ENCODE peak calls at places on chromosomes 5 and 9, in nine cellular contexts. One of them, this sample, is unnamed.

GRCh38 chr5:172608773-172609172 is 32.3 kb upstream of the NEURL1B start:
- DNase-seq in endodermal cell: no peak
- DNase-seq in NCI-H446: no peak
- DNase-seq in CD4-positive, CD25-positive, alpha-beta regulatory T cell: no peak
- DNase-seq in HFF-Myc: no peak
- DNase-seq in ELF-1: no peak
- DNase-seq in stimulated activated CD8-positive, alpha-beta memory T cell treated with anti-CD3 and anti-CD28 coated beads, Interleukin-7, amount 100 ng/mL, for 24 hours: no peak
- DNase-seq in HTR-8/SVneo: no peak
- DNase-seq in RCC 7860: no peak
- DNase-seq in this sample: no peak

GRCh38 chr9:128838338-128838737 is 8.7 kb upstream of the SPOUT1 start:
- DNase-seq in endodermal cell: no peak
- DNase-seq in NCI-H446: no peak
- DNase-seq in CD4-positive, CD25-positive, alpha-beta regulatory T cell: no peak
- DNase-seq in HFF-Myc: no peak
- DNase-seq in ELF-1: peak; percentile 76
- DNase-seq in stimulated activated CD8-positive, alpha-beta memory T cell treated with anti-CD3 and anti-CD28 coated beads, Interleukin-7, amount 100 ng/mL, for 24 hours: no peak
- DNase-seq in HTR-8/SVneo: no peak
- DNase-seq in RCC 7860: no peak
- DNase-seq in this sample: peak; percentile 12

GRCh38 chr5:127290946-127291763 is 559 bp downstream of the MEGF10 start:
- DNase-seq in endodermal cell: peak; percentile 72
- DNase-seq in NCI-H446: no peak
- DNase-seq in CD4-positive, CD25-positive, alpha-beta regulatory T cell: no peak
- DNase-seq in HFF-Myc: no peak
- DNase-seq in ELF-1: no peak
- DNase-seq in stimulated activated CD8-positive, alpha-beta memory T cell treated with anti-CD3 and anti-CD28 coated beads, Interleukin-7, amount 100 ng/mL, for 24 hours: no peak
- DNase-seq in HTR-8/SVneo: peak; percentile 6
- DNase-seq in RCC 7860: no peak
- DNase-seq in this sample: no peak

GRCh38 chr9:77679696-77680359 is 31.7 kb upstream of the GNA14 start:
- DNase-seq in endodermal cell: no peak
- DNase-seq in NCI-H446: no peak
- DNase-seq in CD4-positive, CD25-positive, alpha-beta regulatory T cell: no peak
- DNase-seq in HFF-Myc: no peak
- DNase-seq in ELF-1: no peak
- DNase-seq in stimulated activated CD8-positive, alpha-beta memory T cell treated with anti-CD3 and anti-CD28 coated beads, Interleukin-7, amount 100 ng/mL, for 24 hours: no peak
- DNase-seq in HTR-8/SVneo: no peak
- DNase-seq in RCC 7860: no peak
- DNase-seq in this sample: no peak

GRCh38 chr5:17257705-17258273 is 40.4 kb downstream of the BASP1 start:
- DNase-seq in endodermal cell: no peak
- DNase-seq in NCI-H446: no peak
- DNase-seq in CD4-positive, CD25-positive, alpha-beta regulatory T cell: no peak
- DNase-seq in HFF-Myc: no peak
- DNase-seq in ELF-1: no peak
- DNase-seq in stimulated activated CD8-positive, alpha-beta memory T cell treated with anti-CD3 and anti-CD28 coated beads, Interleukin-7, amount 100 ng/mL, for 24 hours: no peak
- DNase-seq in HTR-8/SVneo: no peak
- DNase-seq in RCC 7860: no peak
- DNase-seq in this sample: no peak

GRCh38 chr9:13023498-13023897 is 248.7 kb downstream of the LURAP1L start:
- DNase-seq in endodermal cell: no peak
- DNase-seq in NCI-H446: no peak
- DNase-seq in CD4-positive, CD25-positive, alpha-beta regulatory T cell: no peak
- DNase-seq in HFF-Myc: no peak
- DNase-seq in ELF-1: no peak
- DNase-seq in stimulated activated CD8-positive, alpha-beta memory T cell treated with anti-CD3 and anti-CD28 coated beads, Interleukin-7, amount 100 ng/mL, for 24 hours: no peak
- DNase-seq in HTR-8/SVneo: no peak
- DNase-seq in RCC 7860: no peak
- DNase-seq in this sample: no peak

GRCh38 chr5:110354341-110354740 is 372.1 kb downstream of the TMEM232 start:
- DNase-seq in endodermal cell: no peak
- DNase-seq in NCI-H446: peak; percentile 65
- DNase-seq in CD4-positive, CD25-positive, alpha-beta regulatory T cell: no peak
- DNase-seq in HFF-Myc: no peak
- DNase-seq in ELF-1: no peak
- DNase-seq in stimulated activated CD8-positive, alpha-beta memory T cell treated with anti-CD3 and anti-CD28 coated beads, Interleukin-7, amount 100 ng/mL, for 24 hours: no peak
- DNase-seq in HTR-8/SVneo: no peak
- DNase-seq in RCC 7860: no peak
- DNase-seq in this sample: no peak

GRCh38 chr9:15191358-15191757 is 115.7 kb downstream of the TTC39B start:
- DNase-seq in endodermal cell: no peak
- DNase-seq in NCI-H446: no peak
- DNase-seq in CD4-positive, CD25-positive, alpha-beta regulatory T cell: peak; percentile 30
- DNase-seq in HFF-Myc: no peak
- DNase-seq in ELF-1: no peak
- DNase-seq in stimulated activated CD8-positive, alpha-beta memory T cell treated with anti-CD3 and anti-CD28 coated beads, Interleukin-7, amount 100 ng/mL, for 24 hours: no peak
- DNase-seq in HTR-8/SVneo: no peak
- DNase-seq in RCC 7860: no peak
- DNase-seq in this sample: no peak

GRCh38 chr5:66814146-66814991 is 218.2 kb downstream of the MAST4 start:
- DNase-seq in endodermal cell: peak; percentile 76
- DNase-seq in NCI-H446: peak; percentile 7
- DNase-seq in CD4-positive, CD25-positive, alpha-beta regulatory T cell: peak; percentile 85
- DNase-seq in HFF-Myc: no peak
- DNase-seq in ELF-1: peak; percentile 63
- DNase-seq in stimulated activated CD8-positive, alpha-beta memory T cell treated with anti-CD3 and anti-CD28 coated beads, Interleukin-7, amount 100 ng/mL, for 24 hours: peak; percentile 2
- DNase-seq in HTR-8/SVneo: peak; percentile 22
- DNase-seq in RCC 7860: no peak
- DNase-seq in this sample: no peak

GRCh38 chr5:135251099-135251498 is 147.9 kb downstream of the MACROH2A1 start:
- DNase-seq in endodermal cell: peak; percentile 11
- DNase-seq in NCI-H446: no peak
- DNase-seq in CD4-positive, CD25-positive, alpha-beta regulatory T cell: no peak
- DNase-seq in HFF-Myc: no peak
- DNase-seq in ELF-1: peak; percentile 1
- DNase-seq in stimulated activated CD8-positive, alpha-beta memory T cell treated with anti-CD3 and anti-CD28 coated beads, Interleukin-7, amount 100 ng/mL, for 24 hours: no peak
- DNase-seq in HTR-8/SVneo: no peak
- DNase-seq in RCC 7860: no peak
- DNase-seq in this sample: no peak

GRCh38 chr5:157554180-157555030 is 21.2 kb downstream of the ADAM19 start:
- DNase-seq in endodermal cell: no peak
- DNase-seq in NCI-H446: no peak
- DNase-seq in CD4-positive, CD25-positive, alpha-beta regulatory T cell: no peak
- DNase-seq in HFF-Myc: no peak
- DNase-seq in ELF-1: no peak
- DNase-seq in stimulated activated CD8-positive, alpha-beta memory T cell treated with anti-CD3 and anti-CD28 coated beads, Interleukin-7, amount 100 ng/mL, for 24 hours: no peak
- DNase-seq in HTR-8/SVneo: no peak
- DNase-seq in RCC 7860: no peak
- DNase-seq in this sample: no peak

GRCh38 chr5:74950836-74951515 is 84.8 kb upstream of the FAM169A start:
- DNase-seq in endodermal cell: no peak
- DNase-seq in NCI-H446: no peak
- DNase-seq in CD4-positive, CD25-positive, alpha-beta regulatory T cell: no peak
- DNase-seq in HFF-Myc: no peak
- DNase-seq in ELF-1: no peak
- DNase-seq in stimulated activated CD8-positive, alpha-beta memory T cell treated with anti-CD3 and anti-CD28 coated beads, Interleukin-7, amount 100 ng/mL, for 24 hours: no peak
- DNase-seq in HTR-8/SVneo: no peak
- DNase-seq in RCC 7860: no peak
- DNase-seq in this sample: no peak

GRCh38 chr5:113378960-113379541 is 55.7 kb downstream of the TSSK1B start:
- DNase-seq in endodermal cell: peak; percentile 90
- DNase-seq in NCI-H446: peak; percentile 74
- DNase-seq in CD4-positive, CD25-positive, alpha-beta regulatory T cell: peak; percentile 79
- DNase-seq in HFF-Myc: peak; percentile 21
- DNase-seq in ELF-1: peak; percentile 65
- DNase-seq in stimulated activated CD8-positive, alpha-beta memory T cell treated with anti-CD3 and anti-CD28 coated beads, Interleukin-7, amount 100 ng/mL, for 24 hours: peak; percentile 25
- DNase-seq in HTR-8/SVneo: peak; percentile 60
- DNase-seq in RCC 7860: peak; percentile 31
- DNase-seq in this sample: peak; percentile 38

GRCh38 chr9:122904466-122904822 is 715 bp downstream of the RC3H2 start:
- DNase-seq in endodermal cell: peak; percentile 86
- DNase-seq in NCI-H446: no peak
- DNase-seq in CD4-positive, CD25-positive, alpha-beta regulatory T cell: peak; percentile 39
- DNase-seq in HFF-Myc: no peak
- DNase-seq in ELF-1: no peak
- DNase-seq in stimulated activated CD8-positive, alpha-beta memory T cell treated with anti-CD3 and anti-CD28 coated beads, Interleukin-7, amount 100 ng/mL, for 24 hours: peak; percentile 8
- DNase-seq in HTR-8/SVneo: peak; percentile 24
- DNase-seq in RCC 7860: peak; percentile 45
- DNase-seq in this sample: no peak

GRCh38 chr5:45105491-45105994 is 296.8 kb downstream of the MRPS30 start:
- DNase-seq in endodermal cell: no peak
- DNase-seq in NCI-H446: no peak
- DNase-seq in CD4-positive, CD25-positive, alpha-beta regulatory T cell: no peak
- DNase-seq in HFF-Myc: no peak
- DNase-seq in ELF-1: no peak
- DNase-seq in stimulated activated CD8-positive, alpha-beta memory T cell treated with anti-CD3 and anti-CD28 coated beads, Interleukin-7, amount 100 ng/mL, for 24 hours: no peak
- DNase-seq in HTR-8/SVneo: no peak
- DNase-seq in RCC 7860: no peak
- DNase-seq in this sample: no peak

GRCh38 chr5:127086583-127086982 is 13.3 kb upstream of the C5orf63 start:
- DNase-seq in endodermal cell: no peak
- DNase-seq in NCI-H446: no peak
- DNase-seq in CD4-positive, CD25-positive, alpha-beta regulatory T cell: no peak
- DNase-seq in HFF-Myc: no peak
- DNase-seq in ELF-1: no peak
- DNase-seq in stimulated activated CD8-positive, alpha-beta memory T cell treated with anti-CD3 and anti-CD28 coated beads, Interleukin-7, amount 100 ng/mL, for 24 hours: no peak
- DNase-seq in HTR-8/SVneo: no peak
- DNase-seq in RCC 7860: no peak
- DNase-seq in this sample: no peak

This sample was measured in left ventricle myocardium superior.